ENCODE peak calls at places on chromosomes 12 and 14, in ten cellular contexts. V is sigmoid colon, D is endothelial cell of umbilical vein, W is HepG2, S is HCT116, O is spleen, H is breast epithelium, R is GM23338, A is K562, E is Panc1. L is an unnamed sample.

GRCh38 chr14:30450620-30451019 is 108.3 kb upstream of the G2E3 start:
- DNase-seq in O (no peak), R (no peak), W (no peak), S (no peak), V (no peak), A (no peak), D (no peak), H (no peak), E (no peak), L (no peak)

GRCh38 chr12:5333096-5333495 is 98.8 kb upstream of the NTF3 start:
- DNase-seq in O (no peak), H (no peak), E (no peak), D (no peak), V (no peak), W (no peak), R (no peak), S (no peak), A (peak), L (no peak)

GRCh38 chr14:31307198-31307597 is 99.6 kb upstream of the HECTD1 start:
- DNase-seq in E (no peak), O (no peak), D (no peak), A (no peak), V (no peak), H (no peak), S (no peak), R (no peak), W (no peak), L (no peak)

GRCh38 chr12:108701779-108702435 is 29.4 kb downstream of the CORO1C start:
- DNase-seq in W (no peak), S (no peak), D (peak), E (no peak), A (peak), R (no peak), H (no peak), V (no peak), O (no peak), L (no peak)

GRCh38 chr12:58105225-58106119 is 164.1 kb downstream of the ATP23 start:
- DNase-seq in E (no peak), A (no peak), V (no peak), W (no peak), H (no peak), D (peak), O (no peak), S (no peak), R (peak), L (no peak)

GRCh38 chr12:8692573-8692972 is 5.2 kb upstream of the RIMKLB start:
- DNase-seq in W (no peak), O (no peak), R (peak), D (peak), E (no peak), V (peak), S (no peak), A (peak), H (peak), L (no peak)

GRCh38 chr14:91918159-91918883 is 29.2 kb downstream of the FBLN5 start:
- DNase-seq in H (no peak), D (no peak), R (no peak), W (no peak), O (no peak), E (no peak), V (peak), S (no peak), A (no peak), L (no peak)

GRCh38 chr14:102491366-102491765 is 18.2 kb downstream of the ANKRD9 start:
- DNase-seq in W (no peak), A (no peak), S (no peak), H (no peak), O (no peak), D (no peak), R (no peak), V (no peak), E (no peak), L (no peak)

GRCh38 chr12:47097276-47097896 is 17.6 kb upstream of the AMIGO2 start:
- DNase-seq in O (no peak), W (no peak), V (no peak), H (no peak), E (no peak), D (no peak), R (no peak), A (no peak), S (no peak), L (no peak)

GRCh38 chr12:110091136-110091711 is 32.9 kb upstream of the IFT81 start:
- DNase-seq in A (no peak), S (no peak), R (no peak), O (no peak), V (no peak), E (no peak), D (no peak), H (no peak), W (peak), L (no peak)

GRCh38 chr12:132227782-132228417 is 83.6 kb downstream of the NOC4L start:
- DNase-seq in W (no peak), E (no peak), H (no peak), R (no peak), O (no peak), V (peak), A (no peak), D (no peak), S (no peak), L (no peak)

GRCh38 chr14:58829594-58829993 is 191.8 kb downstream of the DACT1 start:
- DNase-seq in H (no peak), W (peak), E (no peak), R (no peak), S (no peak), D (no peak), A (no peak), O (no peak), V (no peak), L (no peak)

GRCh38 chr12:106118-106561 is 39.6 kb downstream of the IQSEC3 start:
- DNase-seq in V (peak), R (peak), S (peak), A (no peak), E (no peak), O (no peak), D (no peak), H (no peak), W (peak), L (no peak)

GRCh38 chr12:91662021-91662420 is 479.4 kb upstream of the DCN start:
- DNase-seq in S (no peak), W (no peak), R (no peak), E (no peak), D (no peak), V (no peak), O (no peak), H (no peak), A (no peak), L (no peak)

GRCh38 chr14:33842299-33842698 is 108.6 kb downstream of the EGLN3 start:
- DNase-seq in V (no peak), W (no peak), R (no peak), H (no peak), S (no peak), O (no peak), A (no peak), D (no peak), E (no peak), L (no peak)

GRCh38 chr14:99860219-99860618 is 67.0 kb downstream of the EML1 start:
- DNase-seq in R (no peak), D (no peak), H (no peak), S (no peak), O (no peak), E (no peak), W (no peak), V (no peak), A (no peak), L (no peak)
- TF ChIP-seq POLR2AphosphoS5 in R (no peak), D (no peak), H (no peak), S (no peak), O (no peak), E (no peak), W (no peak), V (no peak), A (no peak), L (no peak)

GRCh38 chr12:12010277-12011031 is 60.3 kb upstream of the BCL2L14 start:
- DNase-seq in O (peak), D (no peak), A (no peak), W (no peak), S (no peak), V (peak), E (no peak), H (peak), R (no peak), L (no peak)
- H3K4me3 ChIP-seq in O (peak), D (no peak), A (no peak), W (no peak), S (no peak), V (peak), E (no peak), H (peak), R (no peak), L (peak)

DNA sequence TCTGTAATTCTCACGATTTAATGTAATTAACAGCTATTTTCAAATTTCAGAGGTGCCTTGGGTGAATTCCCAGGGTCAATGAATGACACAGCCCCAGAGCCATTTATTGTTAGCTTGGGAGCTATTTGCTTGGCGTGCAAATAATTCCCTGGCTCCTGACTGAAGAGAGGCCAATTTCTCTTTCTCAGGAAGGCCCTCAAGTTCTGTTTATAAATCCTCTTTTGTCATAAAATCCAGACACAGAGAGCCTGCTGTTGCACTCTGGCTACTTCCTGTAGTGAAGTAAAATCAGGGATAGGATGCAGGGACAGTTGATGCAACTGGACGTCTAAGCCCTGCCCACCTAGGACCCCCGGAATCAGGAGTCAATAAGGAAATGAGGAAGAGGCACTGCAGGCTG is 154.3 kb downstream of the TMX1 start:
- DNase-seq in O (no peak), S (no peak), A (no peak), R (no peak), H (no peak), D (peak), E (no peak), W (no peak), V (no peak), L (no peak)
- H3K27ac ChIP-seq in O (peak), S (no peak), A (no peak), R (no peak), H (peak), D (peak), E (no peak), W (no peak), V (peak), L (peak)

GRCh38 chr12:95099270-95099790 is 25.9 kb upstream of the NR2C1 start:
- DNase-seq in A (no peak), V (no peak), H (no peak), D (no peak), E (no peak), W (no peak), S (no peak), O (no peak), R (no peak), L (no peak)

GRCh38 chr12:95096378-95096777 is 23.0 kb upstream of the NR2C1 start:
- DNase-seq in H (no peak), O (no peak), V (no peak), D (no peak), S (no peak), R (no peak), E (no peak), W (no peak), A (no peak), L (no peak)

GRCh38 chr12:95100264-95101190 is 27.1 kb upstream of the NR2C1 start:
- DNase-seq in S (no peak), R (no peak), W (no peak), D (no peak), E (no peak), H (no peak), O (no peak), V (no peak), A (peak), L (no peak)

GRCh38 chr12:95096852-95097251 is 23.4 kb upstream of the NR2C1 start:
- DNase-seq in V (no peak), O (no peak), H (no peak), W (no peak), E (no peak), D (no peak), A (no peak), S (no peak), R (no peak), L (peak)
- TF ChIP-seq POLR2AphosphoS5 in V (peak), O (no peak), H (no peak), W (no peak), E (no peak), D (no peak), A (no peak), S (no peak), R (no peak), L (peak)

GRCh38 chr12:124684496-124684895 is 117.1 kb upstream of the NCOR2 start:
- DNase-seq in D (peak), E (no peak), A (no peak), O (no peak), H (no peak), W (no peak), S (no peak), R (no peak), V (no peak), L (no peak)
- H3K4me3 ChIP-seq in D (no peak), E (peak), A (no peak), O (no peak), H (peak), W (peak), S (no peak), R (no peak), V (peak), L (no peak)

DNA sequence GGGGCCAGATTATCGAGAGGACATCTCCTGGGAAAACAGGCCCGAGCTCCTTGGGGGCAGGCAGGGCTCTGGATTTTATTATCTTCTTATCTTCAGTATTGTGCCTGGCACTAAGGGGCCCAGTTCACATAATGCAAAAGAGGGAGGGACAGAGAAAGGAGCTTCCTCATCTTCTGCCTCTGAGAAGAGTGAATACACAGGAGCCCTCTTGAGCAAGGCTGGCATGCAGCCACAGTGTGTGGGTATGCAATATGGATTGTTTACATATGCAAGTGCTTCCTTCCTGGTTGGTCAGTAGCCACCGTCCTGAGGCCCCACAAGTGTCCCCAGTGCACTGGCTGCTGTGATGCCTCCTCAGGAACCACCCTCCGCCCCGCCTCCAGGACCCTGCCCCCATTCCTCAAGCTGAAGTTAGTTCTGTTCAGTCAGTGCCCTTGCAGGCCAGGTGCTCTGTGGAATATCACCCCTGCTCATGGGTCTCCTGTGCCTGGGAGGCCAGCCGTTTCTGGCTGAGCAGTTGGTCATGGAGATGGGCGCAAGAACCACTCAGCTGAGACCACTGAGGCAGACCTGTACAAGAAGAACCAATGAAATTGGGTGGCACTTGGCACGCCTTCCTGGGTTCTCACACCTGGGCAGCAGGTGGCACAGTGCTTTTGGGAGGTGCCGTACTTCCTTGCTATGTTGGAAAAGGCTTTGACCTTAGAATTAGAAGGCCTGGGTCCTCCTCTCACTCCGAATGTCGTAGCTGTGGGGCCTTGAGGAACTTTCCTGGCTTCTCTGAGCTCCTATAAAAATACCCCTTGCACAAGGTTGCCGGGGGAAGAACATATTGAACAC is 35.1 kb upstream of the ACTN1 start:
- DNase-seq in V (no peak), R (peak), A (no peak), W (peak), S (no peak), D (peak), O (peak), E (no peak), H (peak), L (peak)
- H3K27ac ChIP-seq in V (no peak), R (no peak), A (no peak), W (no peak), S (no peak), D (no peak), O (peak), E (no peak), H (no peak), L (no peak)

GRCh38 chr12:56157201-56158028 is 744 bp upstream of the MYL6 start:
- DNase-seq in H (peak), O (peak), R (peak), E (peak), V (peak), W (peak), A (no peak), D (peak), S (peak), L (peak)
- TF ChIP-seq POLR2AphosphoS5 in H (peak), O (peak), R (peak), E (peak), V (peak), W (no peak), A (peak), D (peak), S (peak), L (peak)

L was measured in stomach.